ENCODE peak calls at places on chromosomes 16 and 17, in five cellular contexts. One of them, this sample, is unnamed.

GRCh38 chr16:85555549-85556455 is 57.3 kb upstream of the GSE1 start:
- DNase-seq in K562: peak; percentile 60
- DNase-seq in HCT116: no peak
- DNase-seq in endothelial cell of umbilical vein: no peak
- DNase-seq in SK-N-SH: peak; percentile 87
- DNase-seq in this sample: no peak

GRCh38 chr17:68455756-68456528 is 1.4 kb downstream of the WIPI1 start:
- DNase-seq in K562: no peak
- DNase-seq in HCT116: no peak
- DNase-seq in endothelial cell of umbilical vein: no peak
- DNase-seq in SK-N-SH: peak; percentile 34
- DNase-seq in this sample: no peak

GRCh38 chr17:63785556-63785955 is 11.6 kb downstream of the DDX42 start:
- DNase-seq in K562: no peak
- DNase-seq in HCT116: no peak
- DNase-seq in endothelial cell of umbilical vein: peak; percentile 39
- DNase-seq in SK-N-SH: no peak
- DNase-seq in this sample: no peak

GRCh38 chr17:16199093-16199492 is 16.2 kb downstream of the NCOR1 start:
- DNase-seq in K562: no peak
- DNase-seq in HCT116: no peak
- DNase-seq in endothelial cell of umbilical vein: peak; percentile 71
- DNase-seq in SK-N-SH: no peak
- DNase-seq in this sample: no peak

GRCh38 chr16:66423177-66423576 is 3.9 kb upstream of the BEAN1 start:
- DNase-seq in K562: no peak
- DNase-seq in HCT116: no peak
- DNase-seq in endothelial cell of umbilical vein: no peak
- DNase-seq in SK-N-SH: no peak
- DNase-seq in this sample: no peak

GRCh38 chr16:70649300-70649699 is 2.9 kb downstream of the IL34 start:
- DNase-seq in K562: no peak
- DNase-seq in HCT116: no peak
- DNase-seq in endothelial cell of umbilical vein: no peak
- DNase-seq in SK-N-SH: no peak
- DNase-seq in this sample: no peak

GRCh38 chr17:48439875-48440505 is 10.0 kb upstream of the SKAP1 start:
- DNase-seq in K562: no peak
- DNase-seq in HCT116: no peak
- DNase-seq in endothelial cell of umbilical vein: no peak
- DNase-seq in SK-N-SH: no peak
- DNase-seq in this sample: no peak

GRCh38 chr17:41530062-41531048 is 2.2 kb upstream of the KRT19 start:
- DNase-seq in K562: peak; percentile 88
- DNase-seq in HCT116: peak; percentile 86
- DNase-seq in endothelial cell of umbilical vein: peak; percentile 90
- DNase-seq in SK-N-SH: peak; percentile 93
- DNase-seq in this sample: no peak

GRCh38 chr16:27982184-27982583 is 81.3 kb downstream of the GSG1L start:
- DNase-seq in K562: peak; percentile 26
- DNase-seq in HCT116: peak; percentile 42
- DNase-seq in endothelial cell of umbilical vein: no peak
- DNase-seq in SK-N-SH: no peak
- DNase-seq in this sample: no peak

GRCh38 chr17:36975922-36976515 is 27.3 kb downstream of the AATF start:
- DNase-seq in K562: no peak
- DNase-seq in HCT116: no peak
- DNase-seq in endothelial cell of umbilical vein: no peak
- DNase-seq in SK-N-SH: no peak
- DNase-seq in this sample: no peak

GRCh38 chr17:10162034-10162433 is 36.4 kb downstream of the GAS7 start:
- DNase-seq in K562: no peak
- DNase-seq in HCT116: no peak
- DNase-seq in endothelial cell of umbilical vein: no peak
- DNase-seq in SK-N-SH: no peak
- DNase-seq in this sample: no peak

GRCh38 chr16:4514606-4515005 is 24.0 kb downstream of the CDIP1 start:
- DNase-seq in K562: no peak
- DNase-seq in HCT116: no peak
- DNase-seq in endothelial cell of umbilical vein: no peak
- DNase-seq in SK-N-SH: no peak
- DNase-seq in this sample: no peak

GRCh38 chr17:4420692-4421131 is 13.0 kb upstream of the SPNS3 start:
- DNase-seq in K562: peak; percentile 69
- DNase-seq in HCT116: peak; percentile 71
- DNase-seq in endothelial cell of umbilical vein: peak; percentile 70
- DNase-seq in SK-N-SH: peak; percentile 81
- DNase-seq in this sample: no peak

GRCh38 chr16:11252482-11252931 is 3.5 kb downstream of the SOCS1 start:
- DNase-seq in K562: no peak
- DNase-seq in HCT116: no peak
- DNase-seq in endothelial cell of umbilical vein: no peak
- DNase-seq in SK-N-SH: no peak
- DNase-seq in this sample: no peak

GRCh38 chr16:27382187-27382855 is 19.7 kb upstream of the IL21R start:
- DNase-seq in K562: no peak
- DNase-seq in HCT116: no peak
- DNase-seq in endothelial cell of umbilical vein: no peak
- DNase-seq in SK-N-SH: no peak
- DNase-seq in this sample: no peak

GRCh38 chr17:79515646-79516604 is 94.9 kb downstream of the RBFOX3 start:
- DNase-seq in K562: no peak
- DNase-seq in HCT116: no peak
- DNase-seq in endothelial cell of umbilical vein: no peak
- DNase-seq in SK-N-SH: no peak
- DNase-seq in this sample: no peak

GRCh38 chr17:4947010-4947410 is 1.3 kb downstream of the PFN1 start:
- DNase-seq in K562: no peak
- DNase-seq in HCT116: no peak
- DNase-seq in endothelial cell of umbilical vein: no peak
- DNase-seq in SK-N-SH: no peak
- DNase-seq in this sample: no peak

GRCh38 chr17:62809656-62810055 is 1.5 kb upstream of the MARCHF10 start:
- DNase-seq in K562: no peak
- DNase-seq in HCT116: no peak
- DNase-seq in endothelial cell of umbilical vein: no peak
- DNase-seq in SK-N-SH: no peak
- DNase-seq in this sample: no peak

GRCh38 chr16:82783933-82784566 is 157.3 kb downstream of the CDH13 start:
- DNase-seq in K562: no peak
- DNase-seq in HCT116: no peak
- DNase-seq in endothelial cell of umbilical vein: no peak
- DNase-seq in SK-N-SH: no peak
- DNase-seq in this sample: no peak

GRCh38 chr16:66921758-66922450 is 3.2 kb upstream of the CDH16 start:
- DNase-seq in K562: no peak
- DNase-seq in HCT116: no peak
- DNase-seq in endothelial cell of umbilical vein: no peak
- DNase-seq in SK-N-SH: no peak
- DNase-seq in this sample: no peak

GRCh38 chr16:15639061-15639568 is 3.8 kb downstream of the MARF1 start:
- DNase-seq in K562: no peak
- DNase-seq in HCT116: no peak
- DNase-seq in endothelial cell of umbilical vein: no peak
- DNase-seq in SK-N-SH: no peak
- DNase-seq in this sample: no peak

GRCh38 chr17:64107517-64108235 is 22.3 kb downstream of the ERN1 start:
- DNase-seq in K562: no peak
- DNase-seq in HCT116: no peak
- DNase-seq in endothelial cell of umbilical vein: no peak
- DNase-seq in SK-N-SH: no peak
- DNase-seq in this sample: no peak

GRCh38 chr17:83081561-83082201 is 2.3 kb downstream of the METRNL start:
- DNase-seq in K562: no peak
- DNase-seq in HCT116: no peak
- DNase-seq in endothelial cell of umbilical vein: no peak
- DNase-seq in SK-N-SH: no peak
- DNase-seq in this sample: no peak

GRCh38 chr17:30450125-30451027 is 26.8 kb upstream of the GOSR1 start:
- DNase-seq in K562: no peak
- DNase-seq in HCT116: no peak
- DNase-seq in endothelial cell of umbilical vein: peak; percentile 7
- DNase-seq in SK-N-SH: no peak
- DNase-seq in this sample: no peak

GRCh38 chr16:37511-37910 is 15.9 kb downstream of the POLR3K start:
- DNase-seq in K562: no peak
- DNase-seq in HCT116: no peak
- DNase-seq in endothelial cell of umbilical vein: no peak
- DNase-seq in SK-N-SH: no peak
- DNase-seq in this sample: no peak

GRCh38 chr16:83458612-83459011 is 349.2 kb upstream of the HSBP1 start:
- DNase-seq in K562: no peak
- DNase-seq in HCT116: no peak
- DNase-seq in endothelial cell of umbilical vein: no peak
- DNase-seq in SK-N-SH: no peak
- DNase-seq in this sample: no peak

GRCh38 chr16:28879841-28880588 is 1.7 kb downstream of the ATP2A1 start:
- DNase-seq in K562: peak; percentile 99
- DNase-seq in HCT116: peak; percentile 61
- DNase-seq in endothelial cell of umbilical vein: peak; percentile 83
- DNase-seq in SK-N-SH: peak; percentile 99
- DNase-seq in this sample: peak; percentile 14

GRCh38 chr17:8419305-8419704 is 16.4 kb upstream of the NDEL1 start:
- DNase-seq in K562: no peak
- DNase-seq in HCT116: no peak
- DNase-seq in endothelial cell of umbilical vein: no peak
- DNase-seq in SK-N-SH: no peak
- DNase-seq in this sample: no peak

GRCh38 chr17:83007504-83008475 is 71.6 kb upstream of the METRNL start:
- DNase-seq in K562: no peak
- DNase-seq in HCT116: no peak
- DNase-seq in endothelial cell of umbilical vein: no peak
- DNase-seq in SK-N-SH: peak; percentile 26
- DNase-seq in this sample: no peak

DNA sequence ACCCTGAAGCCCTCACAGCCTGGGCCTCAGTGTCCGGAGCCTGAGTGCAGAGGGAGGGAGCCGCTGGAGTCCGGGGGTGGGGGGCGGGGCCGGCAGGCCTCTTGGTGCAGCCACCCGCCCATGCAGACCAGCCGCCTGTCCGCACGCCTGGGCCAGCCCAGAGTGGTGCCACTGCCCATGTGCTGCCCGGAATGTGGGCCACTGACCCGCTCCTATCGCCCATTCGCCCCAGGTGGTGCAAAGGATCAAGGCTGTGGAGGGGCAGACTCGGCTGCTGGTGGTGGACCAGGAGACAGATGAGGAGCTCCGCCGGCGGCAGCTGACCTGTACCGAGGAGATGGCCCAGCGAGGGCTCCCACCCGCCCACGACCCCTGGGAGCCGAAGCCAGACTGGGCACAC is 2.6 kb downstream of the NHERF2 start:
- DNase-seq in K562: no peak
- DNase-seq in HCT116: no peak
- DNase-seq in endothelial cell of umbilical vein: no peak
- DNase-seq in SK-N-SH: no peak
- DNase-seq in this sample: no peak
- H3K9ac ChIP-seq in K562: no peak overlapping the region
- H3K9ac ChIP-seq in HCT116: no peak overlapping the region
- H3K9ac ChIP-seq in endothelial cell of umbilical vein: no peak overlapping the region
- H3K9ac ChIP-seq in SK-N-SH: no peak overlapping the region
- H3K9ac ChIP-seq in this sample: no peak overlapping the region

GRCh38 chr17:45311762-45312476 is 4.9 kb downstream of the MAP3K14 start:
- DNase-seq in K562: no peak
- DNase-seq in HCT116: peak; percentile 82
- DNase-seq in endothelial cell of umbilical vein: no peak
- DNase-seq in SK-N-SH: peak; percentile 45
- DNase-seq in this sample: no peak
- TF ChIP-seq POLR2AphosphoS5 in K562: no peak
- TF ChIP-seq POLR2AphosphoS5 in HCT116: peak; percentile 33
- TF ChIP-seq POLR2AphosphoS5 in endothelial cell of umbilical vein: no peak
- TF ChIP-seq POLR2AphosphoS5 in SK-N-SH: no peak
- TF ChIP-seq POLR2AphosphoS5 in this sample: no peak

GRCh38 chr16:71933913-71934696 is 38.8 kb downstream of the IST1 start:
- DNase-seq in K562: no peak
- DNase-seq in HCT116: no peak
- DNase-seq in endothelial cell of umbilical vein: no peak
- DNase-seq in SK-N-SH: no peak
- DNase-seq in this sample: no peak
- H3K27ac ChIP-seq in K562: peak overlapping the region; percentile 39
- H3K27ac ChIP-seq in HCT116: no peak overlapping the region
- H3K27ac ChIP-seq in endothelial cell of umbilical vein: no peak overlapping the region
- H3K27ac ChIP-seq in SK-N-SH: no peak overlapping the region
- H3K27ac ChIP-seq in this sample: no peak overlapping the region

DNA sequence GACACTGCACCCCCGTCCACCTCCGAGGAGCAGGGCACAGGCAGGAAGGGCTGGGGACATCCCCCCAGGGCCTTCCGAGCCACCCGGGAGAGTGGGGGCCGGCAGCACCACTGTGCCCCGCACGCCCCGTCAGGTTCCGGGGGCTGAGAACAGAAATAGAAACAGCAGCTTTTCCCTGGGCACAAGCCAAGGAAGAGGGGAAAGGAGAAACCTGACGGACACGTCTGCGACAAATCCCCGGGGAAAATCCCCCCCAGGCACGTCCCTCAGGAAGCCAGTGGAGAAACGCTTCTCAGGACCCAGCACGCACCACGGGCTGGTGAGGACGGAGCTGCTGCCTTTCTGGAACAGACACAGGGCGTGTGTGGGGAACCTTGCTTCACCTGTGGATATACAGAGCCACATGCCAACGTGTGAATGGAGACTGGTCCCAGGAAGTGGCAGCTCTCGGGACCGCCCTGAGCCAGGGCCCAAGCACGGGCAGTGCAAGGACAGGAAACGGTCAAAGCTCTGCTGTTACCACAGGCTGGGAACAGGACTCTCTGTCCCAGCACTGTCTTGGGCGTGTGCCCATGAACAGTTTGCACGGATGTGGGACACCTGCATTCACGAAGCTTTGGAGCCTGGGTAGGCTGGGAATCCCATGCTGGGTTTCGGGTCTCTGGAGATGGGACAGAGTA is 1.2 kb upstream of the TMEM204 start:
- DNase-seq in K562: no peak
- DNase-seq in HCT116: no peak
- DNase-seq in endothelial cell of umbilical vein: no peak
- DNase-seq in SK-N-SH: no peak
- DNase-seq in this sample: no peak
- H3K9ac ChIP-seq in K562: no peak overlapping the region
- H3K9ac ChIP-seq in HCT116: no peak overlapping the region
- H3K9ac ChIP-seq in endothelial cell of umbilical vein: no peak overlapping the region
- H3K9ac ChIP-seq in SK-N-SH: no peak overlapping the region
- H3K9ac ChIP-seq in this sample: no peak overlapping the region

GRCh38 chr17:80982426-80982974 is 9.1 kb upstream of the CHMP6 start:
- DNase-seq in K562: no peak
- DNase-seq in HCT116: no peak
- DNase-seq in endothelial cell of umbilical vein: no peak
- DNase-seq in SK-N-SH: no peak
- DNase-seq in this sample: no peak
- TF ChIP-seq POLR2AphosphoS5 in K562: no peak
- TF ChIP-seq POLR2AphosphoS5 in HCT116: no peak
- TF ChIP-seq POLR2AphosphoS5 in endothelial cell of umbilical vein: no peak
- TF ChIP-seq POLR2AphosphoS5 in SK-N-SH: no peak
- TF ChIP-seq POLR2AphosphoS5 in this sample: no peak

This sample was measured in SK-N-MC.